ENCODE peak calls at places on chromosomes 12 and 14, in four cellular contexts. H is CD14-positive monocyte, L is ascending aorta, R is foreskin fibroblast. B is an unnamed sample.
A peak's percentile ranks its signal among the peaks of the same experiment; 100 is the strongest.

GRCh38 chr14:52602131-52602530 is 49.5 kb downstream of the GPR137C start:
- DNase-seq in H (no peak), L (no peak), R (no peak), B (no peak)

GRCh38 chr14:88492272-88493089 is 62.3 kb downstream of the PTPN21 start:
- DNase-seq in R (peak; percentile 86), L (peak; percentile 83), H (peak; percentile 73), B (peak; percentile 75)

GRCh38 chr12:118370601-118371000 is 2.1 kb downstream of the TAOK3 start:
- DNase-seq in L (no peak), H (no peak), R (no peak), B (no peak)

GRCh38 chr14:49506650-49507049 is 79.5 kb downstream of the RPS29 start:
- DNase-seq in H (no peak), R (no peak), L (no peak), B (no peak)

GRCh38 chr12:88562846-88563582 is 17.3 kb downstream of the KITLG start:
- DNase-seq in R (peak; percentile 85), H (no peak), L (no peak), B (no peak)

GRCh38 chr14:32509632-32510187 is 180.6 kb downstream of the AKAP6 start:
- DNase-seq in R (peak; percentile 93), L (peak; percentile 91), H (no peak), B (no peak)

GRCh38 chr12:121036810-121037326 is 2.2 kb downstream of the OASL start:
- DNase-seq in R (peak; percentile 82), H (peak; percentile 59), L (no peak), B (no peak)

GRCh38 chr12:54330442-54330841 is 5.5 kb downstream of the COPZ1 start:
- DNase-seq in L (no peak), R (no peak), H (no peak), B (no peak)

GRCh38 chr12:84982888-84983287 is 53.2 kb downstream of the TSPAN19 start:
- DNase-seq in H (no peak), R (no peak), L (no peak), B (no peak)

GRCh38 chr14:68820999-68821683 is 28.3 kb upstream of the ZFP36L1 start:
- DNase-seq in H (no peak), L (no peak), R (no peak), B (no peak)

GRCh38 chr12:71704920-71705319 is 19.0 kb downstream of the TMEM19 start:
- DNase-seq in R (no peak), H (no peak), L (no peak), B (no peak)

GRCh38 chr14:75363570-75364227 is 64.1 kb upstream of the JDP2 start:
- DNase-seq in L (no peak), R (peak; percentile 17), H (no peak), B (no peak)

GRCh38 chr12:132329036-132329738 is at the start of gene GALNT9:
- DNase-seq in H (no peak), L (no peak), R (peak; percentile 17), B (peak; percentile 75)

GRCh38 chr14:26132061-26132460 is 465.8 kb downstream of the NOVA1 start:
- DNase-seq in H (no peak), R (peak; percentile 7), L (no peak), B (no peak)

GRCh38 chr14:68444449-68445168 is 348.3 kb downstream of the ZFP36L1 start:
- DNase-seq in H (no peak), R (peak; percentile 83), L (no peak), B (no peak)

GRCh38 chr14:48341069-48341468 is 665.7 kb upstream of the MDGA2 start:
- DNase-seq in R (no peak), H (no peak), L (no peak), B (no peak)

GRCh38 chr14:104370256-104370870 is 209.2 kb upstream of the C14orf180 start:
- DNase-seq in R (no peak), H (no peak), L (no peak), B (no peak)
- TF ChIP-seq CTCF in R (no peak), H (no peak), L (no peak), B (no peak)

GRCh38 chr14:64745511-64746041 is 41.4 kb downstream of the PLEKHG3 start:
- DNase-seq in H (no peak), L (no peak), R (no peak), B (no peak)
- TF ChIP-seq CTCF in H (no peak), L (no peak), R (no peak), B (no peak)

GRCh38 chr12:112450725-112451124 is 32.0 kb downstream of the PTPN11 start:
- DNase-seq in H (no peak), L (no peak), R (no peak), B (no peak)
- TF ChIP-seq CTCF in H (no peak), L (no peak), R (no peak), B (no peak)

DNA sequence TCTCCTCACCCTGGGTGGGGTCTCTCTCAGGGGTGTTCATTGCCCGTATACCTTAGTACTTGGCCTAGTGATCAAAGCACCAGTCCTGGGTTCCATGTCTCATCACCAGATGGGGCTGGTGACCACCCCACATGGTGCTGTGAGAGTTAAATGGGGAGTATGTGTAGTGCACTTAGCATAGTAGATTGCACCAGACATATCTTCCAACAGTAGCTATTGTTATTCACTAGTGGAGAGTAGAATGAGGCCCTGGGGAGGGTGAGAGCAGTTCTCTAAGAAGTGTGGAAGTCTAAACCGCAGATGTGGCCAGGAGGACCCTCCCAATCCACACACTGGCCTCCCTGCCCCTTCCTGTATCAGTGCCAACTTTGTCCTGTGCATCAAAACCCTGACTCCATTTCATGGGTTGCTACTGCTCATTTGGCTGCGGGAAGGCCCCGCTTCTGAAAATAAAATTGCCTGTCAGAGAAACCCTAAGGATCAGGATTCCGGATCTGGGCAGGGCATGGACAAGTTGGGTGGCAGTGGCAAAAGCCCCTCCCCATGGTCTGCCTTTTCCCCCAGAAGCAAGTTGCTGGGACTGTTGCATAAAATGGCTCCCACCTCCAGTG is 4.4 kb downstream of the CD9 start:
- DNase-seq in H (no peak), R (peak; percentile 30), L (no peak), B (no peak)
- TF ChIP-seq CTCF in H (no peak), R (no peak), L (no peak), B (no peak)

DNA sequence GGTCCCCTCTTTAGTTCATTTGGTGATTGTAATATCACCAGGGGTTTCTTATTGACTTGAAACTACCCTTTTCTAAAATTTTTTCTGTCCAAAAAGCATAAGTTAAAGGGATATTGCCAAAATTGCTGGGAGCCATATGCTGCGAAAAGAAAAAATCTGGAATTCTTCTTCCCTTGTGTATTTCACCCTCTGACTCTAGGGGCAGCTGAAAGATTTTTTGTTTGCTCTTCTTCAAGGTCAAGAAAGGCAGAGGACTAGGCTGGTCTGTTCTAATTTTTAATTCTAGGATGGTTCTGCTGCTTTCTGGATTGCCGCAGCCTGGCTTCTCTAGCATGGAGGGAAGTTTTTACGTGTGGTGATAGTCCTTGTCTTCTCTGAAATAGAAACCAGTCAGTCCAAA is 61.6 kb downstream of the FBXL14 start:
- DNase-seq in H (no peak), R (peak; percentile 57), L (no peak), B (no peak)
- TF ChIP-seq CTCF in H (no peak), R (no peak), L (no peak), B (no peak)

GRCh38 chr14:74308695-74309094 is 6.0 kb upstream of the ABCD4 start:
- DNase-seq in H (no peak), L (no peak), R (no peak), B (no peak)

GRCh38 chr14:74299061-74299545 is 3.6 kb downstream of the ABCD4 start:
- DNase-seq in H (no peak), R (peak; percentile 63), L (no peak), B (no peak)

GRCh38 chr14:74302160-74302628 is 540 bp downstream of the ABCD4 start:
- DNase-seq in R (peak; percentile 71), L (no peak), H (no peak), B (no peak)

GRCh38 chr14:74301594-74302159 is 1.1 kb downstream of the ABCD4 start:
- DNase-seq in L (no peak), R (no peak), H (no peak), B (no peak)

DNA sequence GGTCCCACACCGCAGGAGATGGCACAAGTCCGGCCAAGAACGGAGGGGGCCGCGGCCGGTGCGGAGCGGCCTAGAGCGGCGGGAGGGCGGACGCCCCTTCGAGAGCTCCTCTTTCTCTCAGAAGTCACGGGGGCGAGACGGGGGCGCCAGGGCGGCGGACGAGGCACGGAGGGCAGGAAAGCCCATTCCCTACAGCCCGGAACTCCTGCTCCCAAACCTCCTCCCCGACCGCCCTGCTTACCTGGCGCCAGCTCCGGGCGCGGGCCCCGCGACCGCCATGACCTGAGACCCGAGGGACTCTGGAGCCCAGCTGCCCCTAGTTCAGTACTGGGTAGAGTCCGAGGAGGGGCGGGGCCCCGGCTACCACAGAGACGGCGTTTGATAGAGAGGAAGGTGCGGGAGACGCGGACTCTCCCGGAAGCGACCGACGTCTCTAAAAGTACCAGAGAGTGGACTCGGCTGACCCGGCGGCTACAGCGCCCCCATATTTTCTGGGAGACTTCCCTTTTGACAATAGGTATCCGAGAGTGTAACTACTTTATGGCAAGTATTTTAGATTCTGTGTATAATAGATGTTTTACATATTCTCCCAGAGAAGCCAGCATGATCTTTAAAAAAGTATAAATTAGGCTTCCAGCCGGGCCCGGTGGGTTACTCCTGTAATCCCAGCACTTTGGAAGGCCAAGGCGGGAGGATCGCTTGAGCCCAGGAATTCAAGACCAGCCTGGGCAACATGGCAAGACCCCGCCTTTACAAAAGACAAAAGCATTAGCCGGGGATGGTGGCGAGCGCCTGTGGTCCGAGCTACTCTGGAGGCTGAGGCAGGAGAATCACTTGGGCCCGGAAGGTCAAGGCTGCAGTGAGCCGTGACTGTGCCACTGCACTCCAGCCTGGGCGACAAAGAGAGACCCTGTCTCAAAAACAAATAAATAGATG is at the start of gene ABCD4:
- DNase-seq in H (peak; percentile 89), R (peak; percentile 97), L (peak; percentile 97), B (peak; percentile 54)
- TF ChIP-seq CTCF in H (peak; percentile 38), R (peak; percentile 40), L (peak; percentile 52), B (no peak)

GRCh38 chr14:105209646-105210045 is 28.5 kb upstream of the NUDT14 start:
- DNase-seq in H (no peak), L (no peak), R (no peak), B (no peak)

GRCh38 chr14:105211758-105212089 is 30.6 kb upstream of the NUDT14 start:
- DNase-seq in H (no peak), R (no peak), L (no peak), B (no peak)

GRCh38 chr14:105211086-105211757 is 30.1 kb upstream of the NUDT14 start:
- DNase-seq in R (no peak), H (no peak), L (no peak), B (no peak)

GRCh38 chr14:105209091-105209490 is 28.0 kb upstream of the NUDT14 start:
- DNase-seq in L (no peak), R (no peak), H (no peak), B (no peak)

GRCh38 chr14:105210266-105211025 is 29.3 kb upstream of the NUDT14 start:
- DNase-seq in R (no peak), H (no peak), L (no peak), B (no peak)
- TF ChIP-seq CTCF in R (no peak), H (no peak), L (no peak), B (no peak)

GRCh38 chr14:97299661-97300060 is 502.5 kb downstream of the VRK1 start:
- DNase-seq in R (no peak), H (no peak), L (no peak), B (no peak)
- TF ChIP-seq CTCF in R (no peak), H (no peak), L (no peak), B (no peak)